ENCODE peak calls at places on chromosome 16, in seven cellular contexts. One of them, this sample, is unnamed.

GRCh38 chr16:88686062-88686438 is 257 bp downstream of the SNAI3 start:
- ATAC-seq in foreskin keratinocyte: peak
- ATAC-seq in Panc1: peak
- ATAC-seq in activated naive CD8-positive, alpha-beta T cell treated with anti-CD3 and anti-CD28 coated beads, Interleukin-2, amount 10 ng/mL, durations not matched to agents 7 days and 5 days: peak
- ATAC-seq in Right ventricle myocardium inferior: peak
- ATAC-seq in mucosa of descending colon: peak
- ATAC-seq in K562: peak
- ATAC-seq in this sample: peak

GRCh38 chr16:53502331-53503269 is at the start of gene AKTIP:
- ATAC-seq in K562: peak
- ATAC-seq in activated naive CD8-positive, alpha-beta T cell treated with anti-CD3 and anti-CD28 coated beads, Interleukin-2, amount 10 ng/mL, durations not matched to agents 7 days and 5 days: peak
- ATAC-seq in mucosa of descending colon: peak
- ATAC-seq in foreskin keratinocyte: peak
- ATAC-seq in Right ventricle myocardium inferior: peak
- ATAC-seq in Panc1: peak
- ATAC-seq in this sample: peak

GRCh38 chr16:30767767-30768465 is 5.8 kb downstream of the RNF40 start:
- ATAC-seq in foreskin keratinocyte: no peak
- ATAC-seq in Panc1: no peak
- ATAC-seq in mucosa of descending colon: peak
- ATAC-seq in K562: no peak
- ATAC-seq in Right ventricle myocardium inferior: peak
- ATAC-seq in activated naive CD8-positive, alpha-beta T cell treated with anti-CD3 and anti-CD28 coated beads, Interleukin-2, amount 10 ng/mL, durations not matched to agents 7 days and 5 days: no peak
- ATAC-seq in this sample: no peak

GRCh38 chr16:1019934-1020305 is 38.4 kb downstream of the SOX8 start:
- ATAC-seq in mucosa of descending colon: no peak
- ATAC-seq in Right ventricle myocardium inferior: peak
- ATAC-seq in activated naive CD8-positive, alpha-beta T cell treated with anti-CD3 and anti-CD28 coated beads, Interleukin-2, amount 10 ng/mL, durations not matched to agents 7 days and 5 days: no peak
- ATAC-seq in K562: no peak
- ATAC-seq in Panc1: peak
- ATAC-seq in foreskin keratinocyte: no peak
- ATAC-seq in this sample: no peak

GRCh38 chr16:79601978-79602609 is 1.6 kb upstream of the MAF start:
- ATAC-seq in mucosa of descending colon: peak
- ATAC-seq in K562: peak
- ATAC-seq in activated naive CD8-positive, alpha-beta T cell treated with anti-CD3 and anti-CD28 coated beads, Interleukin-2, amount 10 ng/mL, durations not matched to agents 7 days and 5 days: peak
- ATAC-seq in Panc1: no peak
- ATAC-seq in foreskin keratinocyte: no peak
- ATAC-seq in Right ventricle myocardium inferior: peak
- ATAC-seq in this sample: no peak

GRCh38 chr16:58345574-58346354 is 46.5 kb upstream of the GINS3 start:
- ATAC-seq in mucosa of descending colon: no peak
- ATAC-seq in K562: peak
- ATAC-seq in Right ventricle myocardium inferior: no peak
- ATAC-seq in activated naive CD8-positive, alpha-beta T cell treated with anti-CD3 and anti-CD28 coated beads, Interleukin-2, amount 10 ng/mL, durations not matched to agents 7 days and 5 days: no peak
- ATAC-seq in foreskin keratinocyte: no peak
- ATAC-seq in Panc1: peak
- ATAC-seq in this sample: no peak

GRCh38 chr16:23236983-23237382 is 54.4 kb downstream of the SCNN1G start:
- ATAC-seq in Panc1: no peak
- ATAC-seq in mucosa of descending colon: no peak
- ATAC-seq in Right ventricle myocardium inferior: no peak
- ATAC-seq in activated naive CD8-positive, alpha-beta T cell treated with anti-CD3 and anti-CD28 coated beads, Interleukin-2, amount 10 ng/mL, durations not matched to agents 7 days and 5 days: no peak
- ATAC-seq in K562: no peak
- ATAC-seq in foreskin keratinocyte: no peak
- ATAC-seq in this sample: no peak

GRCh38 chr16:10180771-10181163 is 1.5 kb downstream of the GRIN2A start:
- ATAC-seq in K562: peak
- ATAC-seq in foreskin keratinocyte: no peak
- ATAC-seq in Right ventricle myocardium inferior: peak
- ATAC-seq in mucosa of descending colon: peak
- ATAC-seq in Panc1: no peak
- ATAC-seq in activated naive CD8-positive, alpha-beta T cell treated with anti-CD3 and anti-CD28 coated beads, Interleukin-2, amount 10 ng/mL, durations not matched to agents 7 days and 5 days: no peak
- ATAC-seq in this sample: no peak

GRCh38 chr16:22007159-22007508 is 777 bp upstream of the MOSMO start:
- ATAC-seq in Panc1: no peak
- ATAC-seq in Right ventricle myocardium inferior: no peak
- ATAC-seq in K562: no peak
- ATAC-seq in foreskin keratinocyte: no peak
- ATAC-seq in activated naive CD8-positive, alpha-beta T cell treated with anti-CD3 and anti-CD28 coated beads, Interleukin-2, amount 10 ng/mL, durations not matched to agents 7 days and 5 days: no peak
- ATAC-seq in mucosa of descending colon: no peak
- ATAC-seq in this sample: no peak